ENCODE peak calls at places on chromosomes 1 and 21, in four cellular contexts. A is astrocyte, J is lung, E is lower lobe of right lung. O is an unnamed sample.

GRCh38 chr1:54487571-54488050 is 60.4 kb upstream of the ACOT11 start:
- DNase-seq in J (no peak), E (no peak), A (no peak), O (no peak)

GRCh38 chr1:77220687-77221463 is 1.6 kb upstream of the PIGK start:
- DNase-seq in E (no peak), A (peak), J (no peak), O (no peak)

GRCh38 chr1:150695561-150695960 is 1.4 kb downstream of the GOLPH3L start:
- DNase-seq in A (no peak), J (no peak), E (no peak), O (no peak)

GRCh38 chr21:26835027-26835713 is 10.0 kb downstream of the ADAMTS1 start:
- DNase-seq in J (no peak), A (peak), E (no peak), O (no peak)

GRCh38 chr1:43563779-43564616 is 33.3 kb downstream of the PTPRF start:
- DNase-seq in A (no peak), J (no peak), E (no peak), O (no peak)

GRCh38 chr1:40339420-40340323 is 22.6 kb upstream of the COL9A2 start:
- DNase-seq in E (no peak), J (no peak), A (no peak), O (no peak)

GRCh38 chr1:114023377-114023776 is 44.1 kb downstream of the OLFML3 start:
- DNase-seq in E (no peak), A (no peak), J (no peak), O (no peak)

GRCh38 chr21:32096411-32096810 is 182.4 kb downstream of the MIS18A start:
- DNase-seq in E (no peak), A (no peak), J (no peak), O (no peak)

GRCh38 chr1:183212870-183213269 is 26.8 kb downstream of the LAMC2 start:
- DNase-seq in J (no peak), E (no peak), A (no peak), O (no peak)

GRCh38 chr1:28813931-28814465 is 2.0 kb downstream of the OPRD1 start:
- DNase-seq in E (no peak), A (no peak), J (no peak), O (no peak)

GRCh38 chr1:25799758-25800537 is at the start of gene SELENON:
- DNase-seq in J (peak), A (peak), E (peak), O (peak)

GRCh38 chr21:41008971-41009370 is 159.0 kb upstream of the BACE2 start:
- DNase-seq in E (no peak), J (no peak), A (no peak), O (no peak)

GRCh38 chr1:160836981-160837557 is 25.6 kb downstream of the CD244 start:
- DNase-seq in A (no peak), J (no peak), E (no peak), O (no peak)

GRCh38 chr21:45894107-45894810 is 87.3 kb upstream of the COL6A1 start:
- DNase-seq in A (peak), E (peak), J (no peak), O (no peak)

GRCh38 chr1:159970932-159971342 is 16.9 kb upstream of the SLAMF9 start:
- DNase-seq in J (no peak), E (no peak), A (no peak), O (no peak)

GRCh38 chr1:201734776-201735175 is 94.2 kb upstream of the IPO9 start:
- DNase-seq in A (no peak), J (no peak), E (no peak), O (no peak)

GRCh38 chr1:197180252-197180878 is 33.9 kb upstream of the ASPM start:
- DNase-seq in A (peak), J (no peak), E (no peak), O (no peak)

GRCh38 chr1:114554577-114554976 is 26.8 kb downstream of the BCAS2 start:
- DNase-seq in A (no peak), E (no peak), J (no peak), O (no peak)

GRCh38 chr1:208115924-208116614 is 128.1 kb downstream of the PLXNA2 start:
- DNase-seq in E (no peak), J (no peak), A (no peak), O (no peak)

GRCh38 chr21:25565272-25566199 is 41.7 kb downstream of the MRPL39 start:
- DNase-seq in E (no peak), A (no peak), J (no peak), O (no peak)

GRCh38 chr1:28412731-28413130 is 43.2 kb downstream of the PHACTR4 start:
- DNase-seq in E (no peak), A (peak), J (no peak), O (no peak)

GRCh38 chr1:3451994-3452865 is 2.2 kb upstream of the ARHGEF16 start:
- DNase-seq in E (no peak), J (no peak), A (no peak), O (no peak)

GRCh38 chr1:162324391-162324790 is 52.3 kb downstream of the SPATA46 start:
- DNase-seq in E (no peak), A (peak), J (no peak), O (no peak)

GRCh38 chr1:189500777-189501176 is 976.9 kb downstream of the BRINP3 start:
- DNase-seq in A (peak), J (no peak), E (no peak), O (no peak)

GRCh38 chr1:233518344-233518743 is 95.6 kb upstream of the KCNK1 start:
- DNase-seq in E (no peak), A (no peak), J (peak), O (no peak)

GRCh38 chr1:52348704-52349301 is 17.2 kb downstream of the CC2D1B start:
- DNase-seq in E (no peak), A (no peak), J (no peak), O (peak)

GRCh38 chr21:36522174-36522810 is 42.4 kb upstream of the CLDN14 start:
- DNase-seq in J (no peak), A (no peak), E (no peak), O (no peak)

GRCh38 chr1:68953316-68953715 is 456.4 kb upstream of the DEPDC1 start:
- DNase-seq in E (no peak), J (no peak), A (no peak), O (no peak)

GRCh38 chr1:182841368-182841988 is 2.3 kb downstream of the DHX9 start:
- DNase-seq in J (no peak), A (peak), E (no peak), O (no peak)

GRCh38 chr1:156080598-156081173 is 1.6 kb downstream of the MEX3A start:
- DNase-seq in A (no peak), E (no peak), J (no peak), O (no peak)
- H3K4me3 ChIP-seq in A (peak), E (no peak), J (no peak), O (no peak)

GRCh38 chr1:205962821-205963221 is 19.6 kb upstream of the SLC26A9 start:
- DNase-seq in E (no peak), J (no peak), A (no peak), O (no peak)
- H3K4me3 ChIP-seq in E (no peak), J (no peak), A (no peak), O (no peak)

GRCh38 chr1:16128338-16128741 is 27.5 kb downstream of the EPHA2 start:
- DNase-seq in J (no peak), A (no peak), E (no peak), O (no peak)
- H3K4me3 ChIP-seq in J (no peak), A (no peak), E (no peak), O (no peak)

GRCh38 chr1:42332877-42333276 is 2.2 kb downstream of the FOXJ3 start:
- DNase-seq in A (no peak), J (no peak), E (no peak), O (no peak)
- H3K4me3 ChIP-seq in A (no peak), J (no peak), E (peak), O (no peak)